ENCODE peak calls at places on chromosomes 6 and 20, in four cellular contexts. X is trophoblast cell, T is mesendoderm, F is H1. P is an unnamed sample. For H3K79me2, the result is how much of the 10 kb centered on the place peaks cover.

GRCh38 chr20:49729780-49730179 is 16.1 kb upstream of the B4GALT5 start:
- DNase-seq in X (peak), T (no peak), F (no peak), P (no peak)

GRCh38 chr6:46421939-46422338 is 69.3 kb downstream of the RCAN2 start:
- DNase-seq in X (no peak), T (peak), F (no peak), P (peak)

GRCh38 chr6:85240787-85241186 is 209.1 kb upstream of the NT5E start:
- DNase-seq in X (no peak), T (no peak), F (no peak), P (no peak)

GRCh38 chr20:31543966-31544598 is 29.8 kb downstream of the HM13 start:
- DNase-seq in X (no peak), T (peak), F (no peak), P (no peak)

GRCh38 chr6:150152891-150153876 is 10.3 kb downstream of the PPP1R14C start:
- DNase-seq in X (peak), T (no peak), F (no peak), P (no peak)

GRCh38 chr20:11917663-11918062 is at the start of gene BTBD3:
- DNase-seq in X (no peak), T (no peak), F (no peak), P (no peak)

GRCh38 chr6:4973972-4974885 is 29.6 kb downstream of the RPP40 start:
- DNase-seq in X (no peak), T (peak), F (peak), P (peak)

GRCh38 chr20:31641391-31641790 is 3.7 kb downstream of the COX4I2 start:
- DNase-seq in X (no peak), T (no peak), F (no peak), P (no peak)

GRCh38 chr6:119308048-119308570 is 41.5 kb downstream of the MAN1A1 start:
- DNase-seq in X (no peak), T (peak), F (no peak), P (no peak)

GRCh38 chr20:20463933-20464374 is 96.0 kb downstream of the INSM1 start:
- DNase-seq in X (no peak), T (peak), F (peak), P (peak)

GRCh38 chr6:906920-907319 is 214.0 kb upstream of the EXOC2 start:
- DNase-seq in X (no peak), T (peak), F (no peak), P (no peak)

GRCh38 chr20:44089987-44090674 is 96.9 kb downstream of the JPH2 start:
- DNase-seq in X (no peak), T (peak), F (no peak), P (no peak)

GRCh38 chr6:8017705-8018104 is 46.5 kb downstream of the BLOC1S5 start:
- DNase-seq in X (no peak), T (no peak), F (no peak), P (no peak)

GRCh38 chr20:15875446-15875845 is 697.8 kb downstream of the KIF16B start:
- DNase-seq in X (no peak), T (no peak), F (no peak), P (no peak)

GRCh38 chr20:47686545-47686944 is 98.7 kb downstream of the SULF2 start:
- DNase-seq in X (peak), T (peak), F (no peak), P (no peak)

GRCh38 chr6:66961191-66961590 is 1254.2 kb upstream of the EYS start:
- DNase-seq in X (no peak), T (no peak), F (no peak), P (no peak)

GRCh38 chr6:159890802-159891201 is at the start of gene MAS1:
- DNase-seq in X (no peak), T (no peak), F (no peak), P (no peak)

GRCh38 chr20:43976577-43976976 is 61.9 kb downstream of the TOX2 start:
- DNase-seq in X (no peak), T (no peak), F (no peak), P (no peak)

GRCh38 chr20:57748601-57749130 is 38.9 kb upstream of the PMEPA1 start:
- DNase-seq in X (peak), T (peak), F (no peak), P (no peak)

GRCh38 chr6:147578159-147578558 is 69.7 kb downstream of the SAMD5 start:
- DNase-seq in X (no peak), T (no peak), F (no peak), P (no peak)

GRCh38 chr6:100467144-100468012 is 2.7 kb upstream of the SIM1 start:
- DNase-seq in X (no peak), T (no peak), F (no peak), P (peak)

GRCh38 chr20:51372966-51373365 is 169.6 kb downstream of the NFATC2 start:
- DNase-seq in X (no peak), T (no peak), F (no peak), P (no peak)

GRCh38 chr20:36548006-36548315 is 6.6 kb downstream of the MYL9 start:
- DNase-seq in X (no peak), T (peak), F (no peak), P (peak)

GRCh38 chr6:43644940-43645612 is at the start of gene RSPH9:
- DNase-seq in X (peak), T (peak), F (peak), P (peak)

GRCh38 chr6:113936093-113936934 is 34.6 kb downstream of the HDAC2 start:
- DNase-seq in X (peak), T (peak), F (no peak), P (no peak)

GRCh38 chr6:118667988-118668387 is 16.6 kb upstream of the CEP85L start:
- DNase-seq in X (no peak), T (no peak), F (no peak), P (no peak)

GRCh38 chr6:42100029-42100901 is 42.2 kb downstream of the C6orf132 start:
- DNase-seq in X (no peak), T (no peak), F (no peak), P (no peak)
- H3K23ac ChIP-seq in X (no peak), T (no peak), F (no peak), P (no peak)

GRCh38 chr6:53268858-53269608 is 79.7 kb downstream of the ELOVL5 start:
- DNase-seq in X (no peak), T (no peak), F (no peak), P (no peak)
- H3K79me2 ChIP-seq in X (under half), T (under half), F (under half), P (under half)

GRCh38 chr6:148964467-148964866 is 217.6 kb downstream of the UST start:
- DNase-seq in X (no peak), T (no peak), F (no peak), P (no peak)

GRCh38 chr6:148963738-148964137 is 216.9 kb downstream of the UST start:
- DNase-seq in X (no peak), T (no peak), F (no peak), P (no peak)

GRCh38 chr6:148967128-148967527 is 220.3 kb downstream of the UST start:
- DNase-seq in X (no peak), T (no peak), F (no peak), P (no peak)

GRCh38 chr6:148967546-148967945 is 220.7 kb downstream of the UST start:
- DNase-seq in X (no peak), T (no peak), F (no peak), P (peak)

GRCh38 chr6:148965287-148965686 is 218.5 kb downstream of the UST start:
- DNase-seq in X (no peak), T (no peak), F (no peak), P (no peak)
- H3K23ac ChIP-seq in X (no peak), T (no peak), F (no peak), P (no peak)

GRCh38 chr20:33518071-33518470 is 28.2 kb downstream of the CBFA2T2 start:
- DNase-seq in X (no peak), T (peak), F (peak), P (no peak)
- H3K79me2 ChIP-seq in X (under half), T (under half), F (under half), P (under half)

GRCh38 chr20:1160991-1161390 is 23.8 kb downstream of the TMEM74B start:
- DNase-seq in X (no peak), T (no peak), F (no peak), P (no peak)
- H3K23ac ChIP-seq in X (no peak), T (no peak), F (no peak), P (no peak)

P was measured in H9.